ENCODE peak calls at places on chromosomes 2 and 18, in five cellular contexts. U is Right ventricle myocardium inferior, D is HL-60, J is occipital lobe, A is AG04449. V is an unnamed sample.

GRCh38 chr2:24891201-24891600 is 28.8 kb downstream of the ADCY3 start:
- DNase-seq in U (no peak), D (no peak), J (no peak), A (no peak), V (no peak)

GRCh38 chr2:182503886-182504285 is 77.0 kb upstream of the PDE1A start:
- DNase-seq in U (no peak), D (no peak), J (no peak), A (no peak), V (no peak)

GRCh38 chr18:58396966-58397365 is 231.9 kb downstream of the ALPK2 start:
- DNase-seq in U (no peak), D (no peak), J (no peak), A (no peak), V (no peak)

GRCh38 chr2:195049372-195050031 is 607.5 kb upstream of the SLC39A10 start:
- DNase-seq in U (no peak), D (no peak), J (no peak), A (no peak), V (no peak)

GRCh38 chr18:70453058-70453775 is 164.4 kb downstream of the SOCS6 start:
- DNase-seq in U (no peak), D (peak; percentile 51), J (no peak), A (no peak), V (no peak)

GRCh38 chr2:33015421-33016142 is 68.8 kb downstream of the LTBP1 start:
- DNase-seq in U (no peak), D (no peak), J (no peak), A (peak; percentile 57), V (no peak)

GRCh38 chr2:154375625-154376020 is 322.9 kb upstream of the KCNJ3 start:
- DNase-seq in U (no peak), D (no peak), J (no peak), A (no peak), V (no peak)

GRCh38 chr2:86274265-86274917 is 63.0 kb downstream of the REEP1 start:
- DNase-seq in U (no peak), D (no peak), J (no peak), A (no peak), V (no peak)

GRCh38 chr2:127428815-127429109 is 10.5 kb downstream of the PROC start:
- DNase-seq in U (no peak), D (no peak), J (no peak), A (no peak), V (peak; percentile 30)

GRCh38 chr2:147456729-147457128 is 388.1 kb upstream of the ACVR2A start:
- DNase-seq in U (no peak), D (no peak), J (no peak), A (no peak), V (no peak)

GRCh38 chr2:54589340-54590215 is 133.5 kb downstream of the SPTBN1 start:
- DNase-seq in U (no peak), D (peak; percentile 58), J (no peak), A (no peak), V (no peak)

GRCh38 chr2:10304458-10305253 is 2.0 kb downstream of the HPCAL1 start:
- DNase-seq in U (no peak), D (no peak), J (no peak), A (no peak), V (no peak)

GRCh38 chr2:222318712-222319575 is 20.1 kb upstream of the PAX3 start:
- DNase-seq in U (no peak), D (no peak), J (no peak), A (no peak), V (peak; percentile 55)

GRCh38 chr2:27961997-27962396 is 71.5 kb downstream of the BABAM2 start:
- DNase-seq in U (no peak), D (no peak), J (no peak), A (no peak), V (no peak)

GRCh38 chr18:37335337-37335736 is 230.3 kb downstream of the CELF4 start:
- DNase-seq in U (no peak), D (no peak), J (no peak), A (no peak), V (no peak)

GRCh38 chr2:3124921-3125760 is 252.5 kb downstream of the EIPR1 start:
- DNase-seq in U (no peak), D (no peak), J (no peak), A (no peak), V (no peak)

GRCh38 chr2:152335016-152335850 is at the start of gene FMNL2:
- DNase-seq in U (peak; percentile 89), D (no peak), J (peak; percentile 87), A (no peak), V (peak; percentile 88)

GRCh38 chr2:239638376-239638775 is 237.6 kb upstream of the HDAC4 start:
- DNase-seq in U (no peak), D (no peak), J (no peak), A (no peak), V (no peak)

GRCh38 chr18:22728016-22728415 is 205.1 kb upstream of the RBBP8 start:
- DNase-seq in U (no peak), D (no peak), J (no peak), A (no peak), V (no peak)

GRCh38 chr2:27431395-27431794 is 3.0 kb downstream of the NRBP1 start:
- DNase-seq in U (no peak), D (no peak), J (no peak), A (no peak), V (no peak)

GRCh38 chr2:191515536-191515935 is 162.4 kb upstream of the NABP1 start:
- DNase-seq in U (no peak), D (no peak), J (no peak), A (no peak), V (peak; percentile 44)

GRCh38 chr2:237864030-237864931 is 4.9 kb downstream of the RAMP1 start:
- DNase-seq in U (no peak), D (no peak), J (no peak), A (no peak), V (peak; percentile 51)

GRCh38 chr2:95022309-95023221 is 2.9 kb upstream of the MAL start:
- DNase-seq in U (peak; percentile 69), D (peak; percentile 45), J (peak; percentile 74), A (no peak), V (no peak)

GRCh38 chr18:69399253-69399652 is 1.4 kb upstream of the DOK6 start:
- DNase-seq in U (no peak), D (no peak), J (no peak), A (no peak), V (no peak)

GRCh38 chr2:181163139-181163538 is 182.7 kb downstream of the UBE2E3 start:
- DNase-seq in U (no peak), D (no peak), J (no peak), A (no peak), V (no peak)

GRCh38 chr2:156399950-156400703 is 36.1 kb upstream of the GPD2 start:
- DNase-seq in U (peak; percentile 91), D (no peak), J (peak; percentile 73), A (peak; percentile 19), V (peak; percentile 81)

GRCh38 chr2:157055660-157056199 is 201.8 kb upstream of the GALNT5 start:
- DNase-seq in U (no peak), D (no peak), J (no peak), A (no peak), V (no peak)

GRCh38 chr2:88074854-88075292 is 7.2 kb downstream of the SMYD1 start:
- DNase-seq in U (no peak), D (peak; percentile 43), J (no peak), A (peak; percentile 87), V (peak; percentile 11)

GRCh38 chr18:69897397-69898108 is 50.1 kb downstream of the CD226 start:
- DNase-seq in U (no peak), D (no peak), J (no peak), A (no peak), V (no peak)